ENCODE peak calls at places on chromosomes 13 and 19, in four cellular contexts. One of them, this sample, is unnamed.

GRCh38 chr19:35519291-35519690 is 5.8 kb upstream of the DMKN start:
- DNase-seq in HL-60: no peak
- DNase-seq in GM12878: no peak
- DNase-seq in K562: no peak
- DNase-seq in this sample: no peak

GRCh38 chr13:21987793-21988192 is 316.9 kb downstream of the FGF9 start:
- DNase-seq in HL-60: no peak
- DNase-seq in GM12878: no peak
- DNase-seq in K562: peak; percentile 14
- DNase-seq in this sample: no peak

GRCh38 chr13:99315186-99315585 is 8.0 kb upstream of the GPR183 start:
- DNase-seq in HL-60: no peak
- DNase-seq in GM12878: no peak
- DNase-seq in K562: no peak
- DNase-seq in this sample: no peak

GRCh38 chr19:30046522-30046921 is 104.5 kb downstream of the URI1 start:
- DNase-seq in HL-60: no peak
- DNase-seq in GM12878: peak; percentile 33
- DNase-seq in K562: no peak
- DNase-seq in this sample: no peak

GRCh38 chr19:2561895-2562294 is 86.0 kb downstream of the GADD45B start:
- DNase-seq in HL-60: no peak
- DNase-seq in GM12878: peak; percentile 92
- DNase-seq in K562: no peak
- DNase-seq in this sample: peak; percentile 72

GRCh38 chr19:39167461-39168257 is 29.1 kb upstream of the NCCRP1 start:
- DNase-seq in HL-60: no peak
- DNase-seq in GM12878: no peak
- DNase-seq in K562: no peak
- DNase-seq in this sample: no peak

GRCh38 chr19:9570255-9570654 is 14.0 kb downstream of the ZNF121 start:
- DNase-seq in HL-60: no peak
- DNase-seq in GM12878: no peak
- DNase-seq in K562: no peak
- DNase-seq in this sample: no peak

GRCh38 chr13:49308104-49308875 is 60.6 kb downstream of the CDADC1 start:
- DNase-seq in HL-60: no peak
- DNase-seq in GM12878: no peak
- DNase-seq in K562: no peak
- DNase-seq in this sample: no peak

GRCh38 chr13:66657165-66657895 is 572.8 kb downstream of the PCDH9 start:
- DNase-seq in HL-60: no peak
- DNase-seq in GM12878: no peak
- DNase-seq in K562: no peak
- DNase-seq in this sample: no peak

GRCh38 chr13:110183925-110184324 is 123.0 kb downstream of the COL4A1 start:
- DNase-seq in HL-60: no peak
- DNase-seq in GM12878: no peak
- DNase-seq in K562: no peak
- DNase-seq in this sample: no peak

GRCh38 chr13:109616021-109616420 is 170.4 kb downstream of the IRS2 start:
- DNase-seq in HL-60: no peak
- DNase-seq in GM12878: no peak
- DNase-seq in K562: no peak
- DNase-seq in this sample: no peak

GRCh38 chr13:105598551-105598950 is 936.9 kb downstream of the EFNB2 start:
- DNase-seq in HL-60: no peak
- DNase-seq in GM12878: no peak
- DNase-seq in K562: no peak
- DNase-seq in this sample: no peak

GRCh38 chr13:44818016-44818415 is 171.3 kb downstream of the NUFIP1 start:
- DNase-seq in HL-60: no peak
- DNase-seq in GM12878: no peak
- DNase-seq in K562: no peak
- DNase-seq in this sample: no peak

GRCh38 chr19:8577247-8577646 is at the start of gene MYO1F:
- DNase-seq in HL-60: peak; percentile 79
- DNase-seq in GM12878: no peak
- DNase-seq in K562: peak; percentile 49
- DNase-seq in this sample: no peak

GRCh38 chr13:106230450-106230849 is 305.0 kb downstream of the EFNB2 start:
- DNase-seq in HL-60: no peak
- DNase-seq in GM12878: no peak
- DNase-seq in K562: no peak
- DNase-seq in this sample: no peak

GRCh38 chr13:43804461-43805070 is 17.8 kb upstream of the ENOX1 start:
- DNase-seq in HL-60: no peak
- DNase-seq in GM12878: peak; percentile 13
- DNase-seq in K562: no peak
- DNase-seq in this sample: no peak

GRCh38 chr19:28399187-28399586 is 813.8 kb downstream of the UQCRFS1 start:
- DNase-seq in HL-60: no peak
- DNase-seq in GM12878: no peak
- DNase-seq in K562: no peak
- DNase-seq in this sample: no peak

GRCh38 chr13:44768775-44769578 is 192.8 kb upstream of the TSC22D1 start:
- DNase-seq in HL-60: no peak
- DNase-seq in GM12878: peak; percentile 19
- DNase-seq in K562: no peak
- DNase-seq in this sample: no peak

GRCh38 chr19:8065489-8066261 is 13.1 kb downstream of the CCL25 start:
- DNase-seq in HL-60: no peak
- DNase-seq in GM12878: no peak
- DNase-seq in K562: no peak
- DNase-seq in this sample: no peak

GRCh38 chr19:35757749-35758608 is at the start of gene PROSER3:
- DNase-seq in HL-60: peak; percentile 99
- DNase-seq in GM12878: peak; percentile 99
- DNase-seq in K562: peak; percentile 99
- DNase-seq in this sample: peak; percentile 96

GRCh38 chr13:105611424-105611823 is 924.0 kb downstream of the EFNB2 start:
- DNase-seq in HL-60: no peak
- DNase-seq in GM12878: no peak
- DNase-seq in K562: no peak
- DNase-seq in this sample: no peak

GRCh38 chr13:85665286-85665685 is 133.9 kb downstream of the SLITRK6 start:
- DNase-seq in HL-60: no peak
- DNase-seq in GM12878: no peak
- DNase-seq in K562: no peak
- DNase-seq in this sample: no peak

GRCh38 chr13:85666356-85666755 is 132.9 kb downstream of the SLITRK6 start:
- DNase-seq in HL-60: no peak
- DNase-seq in GM12878: no peak
- DNase-seq in K562: no peak
- DNase-seq in this sample: no peak

GRCh38 chr13:85657942-85658341 is 141.3 kb downstream of the SLITRK6 start:
- DNase-seq in HL-60: no peak
- DNase-seq in GM12878: no peak
- DNase-seq in K562: no peak
- DNase-seq in this sample: no peak

GRCh38 chr13:85659493-85659892 is 139.7 kb downstream of the SLITRK6 start:
- DNase-seq in HL-60: no peak
- DNase-seq in GM12878: no peak
- DNase-seq in K562: no peak
- DNase-seq in this sample: no peak

DNA sequence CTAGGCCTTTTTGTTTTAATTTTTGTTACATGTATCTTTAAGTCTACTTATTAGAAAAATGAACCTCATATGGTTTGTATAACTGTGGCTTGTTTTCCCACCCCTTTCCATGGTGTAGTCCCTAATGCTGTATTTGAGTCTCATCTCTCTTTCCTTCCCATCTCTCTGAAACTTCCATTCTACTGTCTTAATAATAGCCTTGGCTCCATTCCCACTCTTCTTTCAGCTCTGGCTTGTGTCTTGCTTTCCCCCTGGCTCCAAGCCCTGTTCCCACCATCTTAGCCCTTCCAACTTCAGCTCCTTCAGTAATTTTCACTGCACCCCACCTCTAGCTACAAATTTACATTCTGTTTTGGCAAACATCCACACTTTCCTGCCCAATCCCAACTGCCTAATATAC is 137.6 kb downstream of the SLITRK6 start:
- DNase-seq in HL-60: no peak
- DNase-seq in GM12878: no peak
- DNase-seq in K562: no peak
- DNase-seq in this sample: no peak
- TF ChIP-seq SPI1 in HL-60: no peak
- TF ChIP-seq SPI1 in GM12878: no peak
- TF ChIP-seq SPI1 in K562: no peak
- TF ChIP-seq SPI1 in this sample: no peak

DNA sequence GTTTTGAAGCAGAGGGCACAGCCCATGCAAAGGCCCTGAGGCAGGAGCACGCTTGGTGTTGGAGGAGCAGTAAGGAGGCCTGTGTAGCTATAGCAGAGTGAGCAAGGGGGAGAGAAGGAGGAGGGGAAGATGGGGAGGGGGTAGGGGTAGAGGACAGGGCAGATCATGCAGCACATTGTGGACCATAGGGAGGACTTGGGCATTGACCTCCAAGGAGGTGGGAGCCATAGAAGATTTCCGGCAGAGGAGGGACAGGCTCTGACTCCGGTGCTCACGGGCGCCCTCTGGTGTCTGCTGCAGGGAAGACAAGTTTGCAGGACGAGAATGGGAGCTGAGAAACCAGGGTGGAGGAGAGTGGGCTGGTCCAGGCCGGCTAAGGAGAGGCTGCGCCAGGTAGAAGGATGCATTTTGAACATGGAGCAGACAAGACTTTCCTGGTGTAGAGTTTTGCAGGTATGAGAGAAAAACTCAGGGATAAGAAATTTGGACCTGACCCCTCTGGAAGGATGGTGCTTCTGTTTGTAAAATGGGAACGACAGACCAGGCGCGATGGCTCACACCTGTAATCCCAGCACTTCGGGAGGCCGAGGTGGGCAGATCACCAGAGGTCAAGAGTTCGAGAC is 13.7 kb upstream of the CREB3L3 start:
- DNase-seq in HL-60: no peak
- DNase-seq in GM12878: peak; percentile 48
- DNase-seq in K562: peak; percentile 85
- DNase-seq in this sample: peak; percentile 78
- TF ChIP-seq SPI1 in HL-60: no peak
- TF ChIP-seq SPI1 in GM12878: no peak
- TF ChIP-seq SPI1 in K562: no peak
- TF ChIP-seq SPI1 in this sample: no peak

GRCh38 chr13:111210488-111210887 is 95.4 kb downstream of the ARHGEF7 start:
- DNase-seq in HL-60: no peak
- DNase-seq in GM12878: no peak
- DNase-seq in K562: no peak
- DNase-seq in this sample: no peak
- TF ChIP-seq SPI1 in HL-60: no peak
- TF ChIP-seq SPI1 in GM12878: no peak
- TF ChIP-seq SPI1 in K562: no peak
- TF ChIP-seq SPI1 in this sample: no peak

GRCh38 chr13:113749507-113749906 is 9.5 kb upstream of the TMEM255B start:
- DNase-seq in HL-60: no peak
- DNase-seq in GM12878: no peak
- DNase-seq in K562: no peak
- DNase-seq in this sample: no peak

GRCh38 chr13:113753171-113753570 is 5.9 kb upstream of the TMEM255B start:
- DNase-seq in HL-60: no peak
- DNase-seq in GM12878: no peak
- DNase-seq in K562: no peak
- DNase-seq in this sample: no peak

GRCh38 chr13:113750554-113751399 is 8.2 kb upstream of the TMEM255B start:
- DNase-seq in HL-60: no peak
- DNase-seq in GM12878: no peak
- DNase-seq in K562: no peak
- DNase-seq in this sample: no peak

GRCh38 chr13:113749956-113750355 is 9.1 kb upstream of the TMEM255B start:
- DNase-seq in HL-60: no peak
- DNase-seq in GM12878: no peak
- DNase-seq in K562: no peak
- DNase-seq in this sample: no peak

DNA sequence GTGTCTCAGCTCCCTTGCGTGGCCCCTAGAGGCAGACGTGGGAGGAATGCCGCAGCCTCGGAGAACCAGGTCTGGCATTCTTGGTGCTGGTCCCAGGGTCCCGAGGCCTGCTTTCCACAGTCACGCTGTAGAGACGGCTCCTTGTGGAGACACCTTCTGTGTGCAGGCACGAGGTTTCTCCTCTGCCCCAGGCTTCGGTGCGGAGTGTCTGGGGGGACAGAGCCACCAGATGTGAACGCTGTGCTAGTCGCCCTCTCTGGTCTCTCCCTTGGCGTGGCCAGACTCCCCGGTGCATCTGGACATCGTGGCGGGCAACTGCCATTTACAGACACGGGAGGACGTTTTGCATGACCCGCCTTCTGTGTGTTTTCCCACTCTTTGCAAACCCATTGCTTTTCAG is 7.5 kb upstream of the TMEM255B start:
- DNase-seq in HL-60: no peak
- DNase-seq in GM12878: no peak
- DNase-seq in K562: no peak
- DNase-seq in this sample: no peak
- TF ChIP-seq SPI1 in HL-60: no peak
- TF ChIP-seq SPI1 in GM12878: no peak
- TF ChIP-seq SPI1 in K562: no peak
- TF ChIP-seq SPI1 in this sample: no peak

DNA sequence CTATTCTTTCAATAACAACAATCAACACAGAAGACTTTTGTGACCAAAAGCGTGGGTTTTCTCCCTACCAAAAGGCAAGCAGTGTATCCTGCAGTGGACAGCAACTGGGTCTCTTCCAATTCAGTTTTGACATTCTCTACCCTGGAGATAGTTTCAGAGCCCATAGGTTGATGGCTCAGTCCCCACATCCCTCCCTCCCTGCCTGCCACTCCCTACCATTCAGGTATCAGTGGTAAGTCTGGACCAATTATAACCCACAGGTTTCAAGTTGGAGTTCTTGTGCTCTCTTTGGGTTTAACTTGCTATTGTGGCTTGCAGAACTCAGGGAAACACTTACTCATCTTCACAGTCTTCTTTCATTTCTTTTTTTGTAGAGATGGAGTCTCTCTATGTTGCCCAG is 60.2 kb downstream of the ZNF823 start:
- DNase-seq in HL-60: no peak
- DNase-seq in GM12878: no peak
- DNase-seq in K562: no peak
- DNase-seq in this sample: no peak
- TF ChIP-seq SPI1 in HL-60: no peak
- TF ChIP-seq SPI1 in GM12878: no peak
- TF ChIP-seq SPI1 in K562: no peak
- TF ChIP-seq SPI1 in this sample: no peak

GRCh38 chr13:50318887-50319286 is 303.6 kb downstream of the KCNRG start:
- DNase-seq in HL-60: no peak
- DNase-seq in GM12878: no peak
- DNase-seq in K562: peak; percentile 27
- DNase-seq in this sample: no peak

GRCh38 chr13:50323440-50324070 is 308.3 kb downstream of the KCNRG start:
- DNase-seq in HL-60: no peak
- DNase-seq in GM12878: no peak
- DNase-seq in K562: no peak
- DNase-seq in this sample: no peak

GRCh38 chr13:50320297-50320862 is 305.1 kb downstream of the KCNRG start:
- DNase-seq in HL-60: no peak
- DNase-seq in GM12878: no peak
- DNase-seq in K562: no peak
- DNase-seq in this sample: no peak

GRCh38 chr13:50322006-50322405 is 306.8 kb downstream of the KCNRG start:
- DNase-seq in HL-60: peak; percentile 25
- DNase-seq in GM12878: no peak
- DNase-seq in K562: no peak
- DNase-seq in this sample: no peak

GRCh38 chr13:50319603-50320296 is 304.5 kb downstream of the KCNRG start:
- DNase-seq in HL-60: peak; percentile 20
- DNase-seq in GM12878: no peak
- DNase-seq in K562: peak; percentile 57
- DNase-seq in this sample: no peak
- TF ChIP-seq SPI1 in HL-60: no peak
- TF ChIP-seq SPI1 in GM12878: no peak
- TF ChIP-seq SPI1 in K562: no peak
- TF ChIP-seq SPI1 in this sample: no peak